ENCODE peak calls at places on chromosomes 2 and 18, in eight cellular contexts. E, K, F, V, W, U, S and G are unnamed samples.

GRCh38 chr2:169997140-169997887 is 170.1 kb downstream of the UBR3 start:
- DNase-seq in V (no peak), U (no peak), S (no peak), K (no peak), E (no peak), W (no peak), F (no peak), G (no peak)

GRCh38 chr2:4585057-4585635 is 881.8 kb downstream of the DCDC2C start:
- DNase-seq in U (no peak), W (no peak), K (no peak), S (no peak), E (no peak), V (no peak), F (no peak), G (no peak)

GRCh38 chr18:8933714-8934284 is 168.7 kb upstream of the NDUFV2 start:
- DNase-seq in V (no peak), E (no peak), K (no peak), F (no peak), S (no peak), W (no peak), U (no peak), G (no peak)

GRCh38 chr2:1511455-1511854 is 98.2 kb downstream of the TPO start:
- DNase-seq in K (no peak), W (no peak), S (no peak), U (no peak), V (no peak), F (no peak), E (no peak), G (no peak)

GRCh38 chr2:84946204-84947009 is 24.6 kb upstream of the KCMF1 start:
- DNase-seq in K (no peak), U (no peak), F (peak), E (peak), S (peak), V (peak), W (no peak), G (no peak)

GRCh38 chr18:48036641-48037421 is 106.4 kb upstream of the SMAD2 start:
- DNase-seq in W (no peak), V (no peak), K (no peak), S (no peak), E (peak), F (no peak), U (no peak), G (no peak)

GRCh38 chr2:101596346-101596745 is 101.2 kb upstream of the MAP4K4 start:
- DNase-seq in K (no peak), F (no peak), V (no peak), S (no peak), W (no peak), E (peak), U (no peak), G (no peak)

GRCh38 chr2:109435066-109435690 is 178.6 kb downstream of the SEPTIN10 start:
- DNase-seq in K (no peak), W (no peak), F (no peak), V (no peak), U (no peak), E (no peak), S (no peak), G (no peak)

GRCh38 chr2:117170897-117171296 is 643.6 kb upstream of the DDX18 start:
- DNase-seq in K (no peak), F (no peak), S (no peak), U (no peak), V (no peak), W (no peak), E (no peak), G (no peak)

GRCh38 chr18:79964330-79965118 is at the start of gene HSBP1L1:
- DNase-seq in W (peak), F (no peak), K (no peak), S (peak), V (peak), E (peak), U (no peak), G (no peak)

GRCh38 chr2:37780097-37780676 is 108.7 kb upstream of the CDC42EP3 start:
- DNase-seq in W (no peak), S (no peak), K (no peak), V (no peak), E (no peak), U (no peak), F (no peak), G (no peak)

GRCh38 chr2:169086893-169087467 is 17.6 kb downstream of the DHRS9 start:
- DNase-seq in V (no peak), K (no peak), S (no peak), F (no peak), U (no peak), W (no peak), E (no peak), G (no peak)